ENCODE peak calls at places on chromosomes 6 and 20, in nine cellular contexts. H is HS-27A; N is glutamatergic neuron; K is activated CD4-positive, alpha-beta T cell treated with anti-CD3 and anti-CD28 coated beads, Interleukin-2, amount 10 ng/mL, durations not matched to agents 7 days and 5 days; J is cardiac fibroblast; Q is NCI-H1417; B is HT-29; M is activated CD8-positive, alpha-beta T cell treated with anti-CD3 and anti-CD28 coated beads for 36 hours; G is Caco-2. Y is an unnamed sample.

GRCh38 chr20:62787329-62787728 is 8.9 kb upstream of the MRGBP start:
- DNase-seq in H (no peak), N (no peak), K (no peak), J (no peak), Q (no peak), B (no peak), M (peak), G (no peak), Y (peak)

GRCh38 chr6:51410453-51410852 is 591.8 kb downstream of the TFAP2B start:
- DNase-seq in H (no peak), N (no peak), K (no peak), J (no peak), Q (no peak), B (no peak), M (no peak), G (no peak), Y (no peak)

GRCh38 chr20:16349518-16350295 is 223.5 kb downstream of the KIF16B start:
- DNase-seq in H (no peak), N (no peak), K (no peak), J (peak), Q (no peak), B (no peak), M (no peak), G (no peak), Y (no peak)

GRCh38 chr20:21609221-21609620 is 95.4 kb upstream of the NKX2-2 start:
- DNase-seq in H (no peak), N (no peak), K (no peak), J (no peak), Q (no peak), B (peak), M (no peak), G (no peak), Y (no peak)

GRCh38 chr6:87151786-87152527 is 3.4 kb upstream of the ZNF292 start:
- DNase-seq in H (peak), N (peak), K (peak), J (peak), Q (peak), B (no peak), M (peak), G (peak), Y (peak)

GRCh38 chr6:75115501-75115900 is 90.4 kb downstream of the COL12A1 start:
- DNase-seq in H (no peak), N (no peak), K (no peak), J (peak), Q (no peak), B (no peak), M (no peak), G (no peak), Y (no peak)

GRCh38 chr20:37421988-37422387 is 76.0 kb downstream of the SRC start:
- DNase-seq in H (no peak), N (no peak), K (no peak), J (no peak), Q (no peak), B (no peak), M (no peak), G (no peak), Y (no peak)

GRCh38 chr6:44662461-44663121 is 275.1 kb downstream of the CDC5L start:
- DNase-seq in H (peak), N (no peak), K (no peak), J (peak), Q (no peak), B (no peak), M (no peak), G (no peak), Y (no peak)

GRCh38 chr20:3896853-3897252 is 7.7 kb downstream of the PANK2 start:
- DNase-seq in H (no peak), N (no peak), K (no peak), J (no peak), Q (no peak), B (no peak), M (no peak), G (peak), Y (no peak)

GRCh38 chr6:15322781-15323536 is 77.1 kb downstream of the JARID2 start:
- DNase-seq in H (no peak), N (no peak), K (no peak), J (peak), Q (no peak), B (peak), M (peak), G (peak), Y (no peak)

GRCh38 chr6:10535198-10535597 is 14.0 kb downstream of the GCNT2 start:
- DNase-seq in H (no peak), N (no peak), K (no peak), J (no peak), Q (no peak), B (no peak), M (no peak), G (no peak), Y (no peak)

GRCh38 chr20:17671051-17671450 is 11.0 kb downstream of the RRBP1 start:
- DNase-seq in H (no peak), N (no peak), K (no peak), J (no peak), Q (no peak), B (no peak), M (no peak), G (no peak), Y (no peak)

GRCh38 chr6:143762126-143762525 is 81.0 kb upstream of the LTV1 start:
- DNase-seq in H (no peak), N (no peak), K (no peak), J (no peak), Q (no peak), B (no peak), M (no peak), G (no peak), Y (no peak)

GRCh38 chr6:151004415-151005024 is 139.0 kb downstream of the MTHFD1L start:
- DNase-seq in H (peak), N (no peak), K (no peak), J (peak), Q (peak), B (peak), M (no peak), G (no peak), Y (peak)

GRCh38 chr6:10309826-10310405 is 105.0 kb downstream of the TFAP2A start:
- DNase-seq in H (no peak), N (no peak), K (no peak), J (no peak), Q (peak), B (no peak), M (no peak), G (no peak), Y (no peak)

GRCh38 chr6:118963003-118963402 is 28.0 kb upstream of the MCM9 start:
- DNase-seq in H (no peak), N (no peak), K (no peak), J (peak), Q (no peak), B (peak), M (no peak), G (no peak), Y (peak)